ENCODE peak calls at places on chromosomes 16 and 17, in six cellular contexts. O, T, A, Y, X and G are unnamed samples.

GRCh38 chr16:19765860-19766553 is 47.9 kb downstream of the IQCK start:
- DNase-seq in O (no peak), T (peak; percentile 90), A (no peak), Y (no peak), X (no peak), G (peak; percentile 80)

GRCh38 chr17:38554430-38555350 is 51.1 kb downstream of the SRCIN1 start:
- DNase-seq in O (peak; percentile 83), T (no peak), A (no peak), Y (no peak), X (no peak), G (no peak)

GRCh38 chr16:66525396-66526180 is 24.3 kb downstream of the TK2 start:
- DNase-seq in O (no peak), T (no peak), A (no peak), Y (no peak), X (no peak), G (no peak)

GRCh38 chr17:10243905-10244844 is 45.8 kb upstream of the GAS7 start:
- DNase-seq in O (no peak), T (no peak), A (no peak), Y (no peak), X (no peak), G (no peak)

GRCh38 chr16:24174504-24174903 is 81.6 kb upstream of the CACNG3 start:
- DNase-seq in O (no peak), T (no peak), A (no peak), Y (no peak), X (no peak), G (no peak)

GRCh38 chr17:83079340-83079747 is at the start of gene METRNL:
- DNase-seq in O (peak; percentile 18), T (peak; percentile 80), A (peak; percentile 66), Y (peak; percentile 48), X (peak; percentile 96), G (peak; percentile 71)

GRCh38 chr16:23343643-23344612 is 41.8 kb downstream of the SCNN1B start:
- DNase-seq in O (no peak), T (no peak), A (no peak), Y (no peak), X (no peak), G (no peak)

GRCh38 chr16:57446530-57447141 is 549 bp downstream of the CIAPIN1 start:
- DNase-seq in O (peak; percentile 53), T (no peak), A (peak; percentile 23), Y (peak; percentile 5), X (peak; percentile 57), G (no peak)

GRCh38 chr16:52526830-52527229 is 20.1 kb downstream of the TOX3 start:
- DNase-seq in O (no peak), T (no peak), A (no peak), Y (no peak), X (no peak), G (no peak)

GRCh38 chr16:12132290-12132689 is 155.8 kb downstream of the SNX29 start:
- DNase-seq in O (no peak), T (no peak), A (no peak), Y (no peak), X (no peak), G (no peak)

GRCh38 chr17:51461578-51462004 is 201.2 kb downstream of the UTP18 start:
- DNase-seq in O (peak; percentile 64), T (peak; percentile 49), A (peak; percentile 39), Y (peak; percentile 12), X (peak; percentile 48), G (no peak)

GRCh38 chr16:88810868-88811599 is 694 bp downstream of the APRT start:
- DNase-seq in O (peak; percentile 84), T (peak; percentile 92), A (peak; percentile 43), Y (peak; percentile 52), X (peak; percentile 81), G (peak; percentile 80)

GRCh38 chr17:915416-916201 is 64.0 kb downstream of the NXN start:
- DNase-seq in O (peak; percentile 59), T (no peak), A (peak; percentile 94), Y (no peak), X (no peak), G (no peak)

GRCh38 chr17:63542942-63543821 is 7.1 kb upstream of the DCAF7 start:
- DNase-seq in O (peak; percentile 43), T (no peak), A (no peak), Y (no peak), X (no peak), G (no peak)

GRCh38 chr17:75652341-75652740 is 14.6 kb downstream of the RECQL5 start:
- DNase-seq in O (no peak), T (no peak), A (no peak), Y (no peak), X (no peak), G (no peak)

GRCh38 chr16:14455577-14455976 is 174.5 kb downstream of the PARN start:
- DNase-seq in O (no peak), T (no peak), A (no peak), Y (no peak), X (no peak), G (no peak)

GRCh38 chr17:1414001-1414574 is 14.1 kb upstream of the YWHAE start:
- DNase-seq in O (no peak), T (no peak), A (no peak), Y (no peak), X (no peak), G (no peak)

GRCh38 chr17:13806023-13806553 is 204.4 kb upstream of the HS3ST3A1 start:
- DNase-seq in O (no peak), T (no peak), A (no peak), Y (no peak), X (no peak), G (no peak)

GRCh38 chr17:29526322-29526721 is 40.5 kb downstream of the ABHD15 start:
- DNase-seq in O (no peak), T (no peak), A (no peak), Y (no peak), X (no peak), G (no peak)

GRCh38 chr16:75248142-75248535 is 3.3 kb downstream of the BCAR1 start:
- DNase-seq in O (no peak), T (peak; percentile 82), A (no peak), Y (no peak), X (no peak), G (no peak)

GRCh38 chr16:84761448-84762368 is 58.1 kb upstream of the CRISPLD2 start:
- DNase-seq in O (no peak), T (no peak), A (no peak), Y (no peak), X (no peak), G (no peak)

GRCh38 chr16:86680661-86681439 is 102.5 kb downstream of the FOXL1 start:
- DNase-seq in O (no peak), T (no peak), A (no peak), Y (no peak), X (no peak), G (no peak)

GRCh38 chr17:16997514-16998429 is 25.9 kb upstream of the TNFRSF13B start:
- DNase-seq in O (no peak), T (no peak), A (no peak), Y (no peak), X (no peak), G (no peak)

GRCh38 chr16:77850637-77851330 is 62.4 kb downstream of the VAT1L start:
- DNase-seq in O (no peak), T (no peak), A (no peak), Y (no peak), X (no peak), G (no peak)

GRCh38 chr17:80833952-80834895 is 157.4 kb upstream of the CHMP6 start:
- DNase-seq in O (no peak), T (peak; percentile 83), A (no peak), Y (no peak), X (no peak), G (peak; percentile 57)

GRCh38 chr17:80948961-80949450 is 42.6 kb upstream of the CHMP6 start:
- DNase-seq in O (no peak), T (no peak), A (no peak), Y (no peak), X (no peak), G (no peak)

GRCh38 chr16:67666538-67667433 is at the start of the genes C16orf86 and ENKD1:
- DNase-seq in O (peak; percentile 81), T (peak; percentile 88), A (peak; percentile 64), Y (peak; percentile 76), X (peak; percentile 93), G (peak; percentile 78)

GRCh38 chr17:42027961-42028790 is 8.3 kb downstream of the NKIRAS2 start:
- DNase-seq in O (no peak), T (no peak), A (no peak), Y (no peak), X (no peak), G (no peak)

GRCh38 chr17:79658811-79659207 is 48.0 kb upstream of the RBFOX3 start:
- DNase-seq in O (no peak), T (no peak), A (peak; percentile 52), Y (no peak), X (no peak), G (no peak)

GRCh38 chr17:60315650-60316049 is 76.3 kb downstream of the USP32 start:
- DNase-seq in O (no peak), T (no peak), A (no peak), Y (no peak), X (no peak), G (no peak)

GRCh38 chr17:70024253-70024652 is 50.8 kb upstream of the KCNJ16 start:
- DNase-seq in O (no peak), T (no peak), A (no peak), Y (no peak), X (no peak), G (no peak)

GRCh38 chr16:54930034-54930938 is at the start of gene IRX5:
- DNase-seq in O (peak; percentile 86), T (peak; percentile 87), A (peak; percentile 80), Y (peak; percentile 24), X (peak; percentile 43), G (peak; percentile 50)